ENCODE peak calls at places on chromosomes 3 and 15, in nine cellular contexts. B is gastroesophageal sphincter; T is T-helper 17 cell; U is stimulated activated effector memory CD8-positive, alpha-beta T cell treated with anti-CD3 and anti-CD28 coated beads, Interleukin-12 subunit alpha, Interleukin-12 subunit beta, amount 100 ng/mL, for 72 hours; S is Right ventricle myocardium inferior; P is activated CD4-positive, alpha-beta T cell treated with anti-CD3 and anti-CD28 coated beads for 36 hours; L is CD4-positive, alpha-beta T cell; C is PC-3; O is stimulated activated naive B cell treated with anti-CD40 and anti-IgM and Interleukin-4, amounts not matched to agents 10 μg/mL and 1 μg/mL and 100 μg/mL, for 72 hours. M is an unnamed sample.
A peak's percentile ranks its signal among the peaks of the same experiment; 100 is the strongest.

GRCh38 chr3:46867550-46867898 is 4.3 kb upstream of the MYL3 start:
- ATAC-seq in P (no peak), O (no peak), L (no peak), S (peak; percentile 84), B (peak; percentile 96), U (no peak), T (no peak), C (no peak), M (no peak)

GRCh38 chr15:66635006-66635405 is 67.0 kb upstream of the SMAD6 start:
- ATAC-seq in L (no peak), S (no peak), O (no peak), C (no peak), U (no peak), P (no peak), T (no peak), B (no peak), M (no peak)

GRCh38 chr3:121988146-121988545 is 33.9 kb downstream of the ILDR1 start:
- ATAC-seq in C (no peak), O (peak; percentile 25), P (peak; percentile 88), L (no peak), S (no peak), T (no peak), B (no peak), U (peak; percentile 96), M (no peak)

GRCh38 chr15:64619880-64620839 is 155.2 kb downstream of the RBPMS2 start:
- ATAC-seq in C (peak; percentile 95), U (peak; percentile 58), B (no peak), T (no peak), L (no peak), S (no peak), P (peak; percentile 69), O (peak; percentile 28), M (peak; percentile 51)

GRCh38 chr3:29637093-29637492 is 356.2 kb downstream of the RBMS3 start:
- ATAC-seq in T (no peak), U (no peak), O (no peak), C (no peak), P (no peak), L (no peak), B (no peak), S (no peak), M (no peak)

GRCh38 chr3:94146455-94146854 is 83.6 kb downstream of the NSUN3 start:
- ATAC-seq in U (no peak), L (no peak), T (no peak), B (no peak), S (no peak), P (no peak), C (peak; percentile 38), O (no peak), M (no peak)

GRCh38 chr15:70099167-70099965 is 1.6 kb upstream of the TLE3 start:
- ATAC-seq in T (peak; percentile 58), C (peak; percentile 42), B (peak; percentile 86), S (peak; percentile 85), P (peak; percentile 56), O (peak; percentile 71), L (peak; percentile 46), U (peak; percentile 82), M (peak; percentile 82)

GRCh38 chr15:74817370-74817737 is 4.7 kb downstream of the LMAN1L start:
- ATAC-seq in O (no peak), U (no peak), C (peak; percentile 67), S (peak; percentile 84), T (no peak), B (peak; percentile 78), L (no peak), P (no peak), M (no peak)

GRCh38 chr15:69280783-69281182 is 17.9 kb upstream of the PAQR5 start:
- ATAC-seq in O (no peak), L (no peak), B (no peak), T (no peak), P (no peak), S (no peak), C (no peak), U (no peak), M (no peak)

GRCh38 chr3:43497405-43497804 is 124.4 kb downstream of the ANO10 start:
- ATAC-seq in O (no peak), T (no peak), L (no peak), U (no peak), C (peak; percentile 48), S (no peak), P (peak; percentile 11), B (no peak), M (no peak)

GRCh38 chr3:183117046-183117445 is 17.8 kb upstream of the MCCC1 start:
- ATAC-seq in T (no peak), P (no peak), C (no peak), S (no peak), L (no peak), U (no peak), O (no peak), B (no peak), M (no peak)

GRCh38 chr15:89127054-89127702 is 38.9 kb downstream of the ABHD2 start:
- ATAC-seq in O (no peak), T (no peak), S (peak; percentile 21), U (peak; percentile 96), B (no peak), P (peak; percentile 97), C (peak; percentile 76), L (no peak), M (no peak)

GRCh38 chr15:73854265-73854664 is 19.1 kb upstream of the TBC1D21 start:
- ATAC-seq in B (no peak), T (no peak), P (no peak), U (no peak), C (no peak), O (no peak), L (no peak), S (peak; percentile 40), M (no peak)

GRCh38 chr3:172044833-172045585 is 5.6 kb downstream of the FNDC3B start:
- ATAC-seq in O (no peak), T (no peak), S (no peak), P (no peak), L (no peak), U (no peak), B (no peak), C (no peak), M (no peak)

GRCh38 chr3:124373524-124373923 is 356.7 kb upstream of the UMPS start:
- ATAC-seq in C (no peak), O (no peak), P (peak; percentile 74), U (peak; percentile 80), B (no peak), S (no peak), L (no peak), T (no peak), M (no peak)

GRCh38 chr3:59935025-59935424 is 885.2 kb upstream of the CFAP20DC start:
- ATAC-seq in O (peak; percentile 97), B (no peak), C (no peak), S (no peak), P (peak; percentile 96), U (peak; percentile 99), L (no peak), T (no peak), M (peak; percentile 84)

GRCh38 chr3:36852071-36852470 is 87.7 kb upstream of the DCLK3 start:
- ATAC-seq in B (no peak), P (no peak), U (no peak), O (no peak), S (no peak), L (no peak), T (no peak), C (no peak), M (no peak)

GRCh38 chr3:73509812-73510211 is 114.9 kb downstream of the PDZRN3 start:
- ATAC-seq in T (no peak), L (no peak), C (no peak), O (no peak), P (no peak), U (no peak), S (no peak), B (no peak), M (no peak)

GRCh38 chr3:135916310-135916709 is 49.2 kb upstream of the PPP2R3A start:
- ATAC-seq in B (no peak), P (no peak), S (no peak), L (no peak), U (no peak), C (no peak), O (peak; percentile 42), T (no peak), M (peak; percentile 46)

GRCh38 chr15:101652783-101653430 is 726 bp upstream of the TM2D3 start:
- ATAC-seq in L (no peak), O (no peak), B (no peak), T (no peak), U (no peak), S (peak; percentile 17), C (peak; percentile 30), P (no peak), M (no peak)

GRCh38 chr3:100389025-100389424 is 11.9 kb downstream of the TOMM70 start:
- ATAC-seq in T (no peak), P (no peak), O (no peak), B (no peak), L (no peak), U (no peak), S (no peak), C (no peak), M (no peak)

GRCh38 chr3:71138410-71138809 is 445.1 kb downstream of the FOXP1 start:
- ATAC-seq in T (no peak), U (no peak), L (no peak), O (no peak), C (no peak), P (no peak), B (no peak), S (no peak), M (no peak)

GRCh38 chr15:45510758-45511280 is 11.7 kb downstream of the SLC30A4 start:
- ATAC-seq in T (no peak), U (no peak), P (no peak), S (no peak), C (peak; percentile 13), O (no peak), B (no peak), L (no peak), M (no peak)

GRCh38 chr15:99058421-99058870 is 46.4 kb upstream of the SYNM start:
- ATAC-seq in P (no peak), B (peak; percentile 32), T (no peak), L (no peak), S (no peak), U (no peak), O (no peak), C (no peak), M (no peak)

GRCh38 chr3:172711457-172711800 is 562 bp upstream of the NCEH1 start:
- ATAC-seq in T (no peak), B (peak; percentile 49), S (peak; percentile 2), U (no peak), O (peak; percentile 27), P (no peak), C (peak; percentile 24), L (no peak), M (peak; percentile 2)

GRCh38 chr3:21750831-21751391 is at the start of gene ZNF385D:
- ATAC-seq in L (no peak), T (no peak), C (peak; percentile 80), B (peak; percentile 85), P (no peak), O (no peak), U (no peak), S (peak; percentile 85), M (no peak)

M was measured in stimulated activated memory B cell treated with anti-CD40 and anti-IgM and Interleukin-4, amounts not matched to agents 10 μg/mL and 1 μg/mL and 100 μg/mL, for 72 hours.